ENCODE peak calls at places on chromosomes 4 and X, in six cellular contexts. Q, M, W, B, O and R are unnamed samples.

GRCh38 chr4:76780781-76781697 is 116.9 kb downstream of the SOWAHB start:
- DNase-seq in Q (no peak), O (no peak), B (no peak), M (no peak), W (no peak), R (no peak)

GRCh38 chrX:68753218-68753617 is 75.6 kb upstream of the EFNB1 start:
- DNase-seq in B (no peak), W (no peak), O (no peak), M (no peak), Q (no peak), R (no peak)

GRCh38 chr4:174324246-174324645 is 40.5 kb downstream of the CEP44 start:
- DNase-seq in Q (no peak), B (no peak), W (no peak), M (no peak), O (no peak), R (no peak)

GRCh38 chr4:38152305-38152704 is 192.1 kb downstream of the PTTG2 start:
- DNase-seq in W (no peak), B (no peak), O (no peak), Q (no peak), M (no peak), R (no peak)

GRCh38 chr4:125115941-125116340 is 198.8 kb upstream of the FAT4 start:
- DNase-seq in Q (peak; percentile 12), M (no peak), B (no peak), W (no peak), O (no peak), R (no peak)

GRCh38 chr4:185005209-185005819 is 13.0 kb upstream of the HELT start:
- DNase-seq in O (peak; percentile 90), Q (peak; percentile 41), W (peak; percentile 85), M (peak; percentile 80), B (peak; percentile 70), R (peak; percentile 84)

GRCh38 chrX:15292861-15293260 is 22.6 kb downstream of the ASB11 start:
- DNase-seq in B (no peak), O (no peak), M (no peak), W (no peak), Q (no peak), R (no peak)

GRCh38 chr4:123415977-123416376 is 19.4 kb downstream of the SPRY1 start:
- DNase-seq in B (peak; percentile 28), O (peak; percentile 56), M (peak; percentile 56), Q (no peak), W (no peak), R (no peak)

GRCh38 chr4:127151941-127152340 is 480.8 kb upstream of the INTU start:
- DNase-seq in Q (no peak), M (no peak), B (no peak), O (no peak), W (no peak), R (no peak)